ENCODE peak calls at places on chromosomes 12 and 14, in five cellular contexts. L is foreskin fibroblast, V is psoas muscle, A is A549, Y is heart left ventricle. O is an unnamed sample.

GRCh38 chr14:68174446-68174845 is 354.9 kb downstream of the RAD51B start:
- DNase-seq in L (no peak), V (no peak), A (no peak), Y (no peak), O (no peak)

GRCh38 chr14:59342108-59342507 is 123.1 kb downstream of the GPR135 start:
- DNase-seq in L (no peak), V (no peak), A (no peak), Y (no peak), O (no peak)

GRCh38 chr14:85536835-85537195 is 6.9 kb downstream of the FLRT2 start:
- DNase-seq in L (no peak), V (no peak), A (no peak), Y (no peak), O (peak)

GRCh38 chr12:119544780-119545625 is 48.6 kb upstream of the TMEM233 start:
- DNase-seq in L (peak), V (peak), A (peak), Y (peak), O (peak)

GRCh38 chr14:76051717-76052459 is 66.3 kb downstream of the IFT43 start:
- DNase-seq in L (no peak), V (no peak), A (no peak), Y (no peak), O (no peak)

GRCh38 chr12:52203126-52203921 is 11.5 kb upstream of the KRT80 start:
- DNase-seq in L (peak), V (no peak), A (peak), Y (peak), O (no peak)

GRCh38 chr14:91129261-91129660 is 15.4 kb downstream of the DGLUCY start:
- DNase-seq in L (no peak), V (no peak), A (no peak), Y (no peak), O (no peak)

GRCh38 chr12:18160901-18161300 is 70.9 kb upstream of the RERGL start:
- DNase-seq in L (no peak), V (no peak), A (no peak), Y (no peak), O (no peak)

GRCh38 chr14:64628940-64629403 is 75.3 kb upstream of the PLEKHG3 start:
- DNase-seq in L (peak), V (no peak), A (peak), Y (no peak), O (no peak)

GRCh38 chr14:55731881-55732498 is 152.0 kb downstream of the KTN1 start:
- DNase-seq in L (no peak), V (no peak), A (no peak), Y (no peak), O (peak)

GRCh38 chr12:49055978-49056754 is 4.4 kb downstream of the KMT2D start:
- DNase-seq in L (peak), V (no peak), A (peak), Y (peak), O (peak)

GRCh38 chr12:14873440-14874185 is 12.0 kb downstream of the MGP start:
- DNase-seq in L (no peak), V (no peak), A (no peak), Y (no peak), O (no peak)

GRCh38 chr12:57452937-57453509 is 2.1 kb upstream of the INHBE start:
- DNase-seq in L (peak), V (peak), A (peak), Y (peak), O (peak)

GRCh38 chr12:47007048-47007447 is 72.4 kb upstream of the PCED1B start:
- DNase-seq in L (no peak), V (no peak), A (no peak), Y (no peak), O (no peak)

GRCh38 chr12:114656906-114657596 is 26.9 kb downstream of the TBX3 start:
- DNase-seq in L (no peak), V (no peak), A (no peak), Y (no peak), O (no peak)

GRCh38 chr12:111034148-111034910 is 114.0 kb upstream of the MYL2 start:
- DNase-seq in L (no peak), V (no peak), A (no peak), Y (no peak), O (peak)
- H3K4me3 ChIP-seq in L (no peak), V (peak), A (peak), Y (peak), O (peak)

GRCh38 chr12:41213648-41214047 is 25.5 kb downstream of the PDZRN4 start:
- DNase-seq in L (no peak), V (no peak), A (no peak), Y (no peak), O (no peak)

GRCh38 chr12:41211466-41211865 is 23.3 kb downstream of the PDZRN4 start:
- DNase-seq in L (no peak), V (no peak), A (no peak), Y (no peak), O (no peak)

GRCh38 chr12:41217731-41218130 is 29.6 kb downstream of the PDZRN4 start:
- DNase-seq in L (no peak), V (no peak), A (no peak), Y (no peak), O (no peak)

GRCh38 chr12:41212625-41213024 is 24.5 kb downstream of the PDZRN4 start:
- DNase-seq in L (no peak), V (no peak), A (no peak), Y (no peak), O (no peak)

GRCh38 chr12:41213107-41213506 is 25.0 kb downstream of the PDZRN4 start:
- DNase-seq in L (no peak), V (no peak), A (no peak), Y (no peak), O (no peak)
- H3K4me3 ChIP-seq in L (no peak), V (no peak), A (no peak), Y (no peak), O (no peak)

GRCh38 chr12:92612611-92613010 is 90.2 kb upstream of the PLEKHG7 start:
- DNase-seq in L (no peak), V (no peak), A (no peak), Y (no peak), O (no peak)

GRCh38 chr12:92619026-92619425 is 83.8 kb upstream of the PLEKHG7 start:
- DNase-seq in L (no peak), V (no peak), A (no peak), Y (no peak), O (no peak)

GRCh38 chr12:92614041-92614440 is 88.7 kb upstream of the PLEKHG7 start:
- DNase-seq in L (no peak), V (no peak), A (no peak), Y (no peak), O (no peak)

GRCh38 chr12:92615703-92616102 is 87.1 kb upstream of the PLEKHG7 start:
- DNase-seq in L (no peak), V (no peak), A (no peak), Y (no peak), O (no peak)

GRCh38 chr12:92614502-92614901 is 88.3 kb upstream of the PLEKHG7 start:
- DNase-seq in L (no peak), V (no peak), A (no peak), Y (no peak), O (no peak)
- H3K4me3 ChIP-seq in L (no peak), V (no peak), A (no peak), Y (no peak), O (no peak)

DNA sequence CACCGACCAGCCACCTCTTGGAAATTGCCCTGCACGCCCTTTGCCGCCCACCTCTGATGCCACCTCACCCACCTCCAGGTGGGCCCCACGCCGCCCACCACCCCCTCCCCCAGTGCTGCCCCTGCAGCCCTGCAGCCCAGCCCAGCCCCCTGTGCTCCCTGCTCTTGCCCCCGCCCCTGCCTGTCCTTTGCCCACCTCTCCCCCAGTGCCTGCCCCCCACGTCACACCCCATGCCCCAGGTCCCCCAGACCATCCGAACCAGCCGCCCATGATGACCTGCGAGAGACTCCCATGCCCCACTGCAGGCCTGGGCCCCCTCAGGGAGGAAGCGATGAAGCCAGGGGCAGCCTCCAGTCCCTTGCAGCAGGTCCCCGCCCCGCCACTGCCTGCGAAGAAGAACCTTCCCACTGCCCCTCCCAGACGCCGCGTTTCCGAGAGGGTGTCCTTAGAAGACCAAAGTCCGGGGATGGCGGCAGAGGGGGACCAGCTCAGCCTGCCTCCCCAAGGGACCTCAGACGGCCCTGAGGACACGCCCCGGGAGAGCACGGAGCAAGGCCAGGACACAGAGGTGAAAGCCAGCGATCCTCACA is 96.5 kb downstream of the LGMN start:
- DNase-seq in L (no peak), V (peak), A (no peak), Y (peak), O (no peak)
- H3K4me3 ChIP-seq in L (no peak), V (no peak), A (no peak), Y (peak), O (no peak)

GRCh38 chr12:65152586-65152985 is 16.8 kb upstream of the LEMD3 start:
- DNase-seq in L (no peak), V (no peak), A (no peak), Y (no peak), O (no peak)

GRCh38 chr12:65152012-65152411 is 17.4 kb upstream of the LEMD3 start:
- DNase-seq in L (no peak), V (no peak), A (no peak), Y (no peak), O (no peak)

GRCh38 chr12:65155784-65156183 is 13.6 kb upstream of the LEMD3 start:
- DNase-seq in L (no peak), V (no peak), A (no peak), Y (no peak), O (no peak)

GRCh38 chr12:65157091-65157490 is 12.3 kb upstream of the LEMD3 start:
- DNase-seq in L (no peak), V (no peak), A (no peak), Y (no peak), O (no peak)

DNA sequence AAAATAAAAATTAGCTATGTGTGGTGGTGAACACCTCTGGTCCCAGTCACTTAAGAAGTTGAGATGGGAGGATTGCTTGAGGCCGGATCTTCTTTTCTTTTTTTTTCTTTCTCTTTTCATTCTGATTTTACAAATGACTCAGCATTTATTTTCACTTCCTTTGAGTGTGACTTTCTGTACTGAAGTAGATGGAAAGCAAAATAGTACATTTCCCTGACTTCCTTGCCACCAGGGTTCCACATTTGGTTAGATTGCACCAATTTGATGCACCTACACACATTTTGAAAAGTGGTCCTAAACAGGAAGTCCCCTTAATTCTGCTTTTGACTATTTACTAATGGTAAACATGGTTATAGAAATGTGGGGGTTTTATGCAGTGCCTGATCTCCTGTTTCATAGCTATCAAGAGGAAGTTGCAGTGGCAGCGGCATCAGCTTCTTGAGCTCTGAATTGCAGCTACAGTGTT is 13.0 kb upstream of the LEMD3 start:
- DNase-seq in L (no peak), V (no peak), A (no peak), Y (no peak), O (no peak)
- H3K4me3 ChIP-seq in L (no peak), V (no peak), A (no peak), Y (no peak), O (no peak)

DNA sequence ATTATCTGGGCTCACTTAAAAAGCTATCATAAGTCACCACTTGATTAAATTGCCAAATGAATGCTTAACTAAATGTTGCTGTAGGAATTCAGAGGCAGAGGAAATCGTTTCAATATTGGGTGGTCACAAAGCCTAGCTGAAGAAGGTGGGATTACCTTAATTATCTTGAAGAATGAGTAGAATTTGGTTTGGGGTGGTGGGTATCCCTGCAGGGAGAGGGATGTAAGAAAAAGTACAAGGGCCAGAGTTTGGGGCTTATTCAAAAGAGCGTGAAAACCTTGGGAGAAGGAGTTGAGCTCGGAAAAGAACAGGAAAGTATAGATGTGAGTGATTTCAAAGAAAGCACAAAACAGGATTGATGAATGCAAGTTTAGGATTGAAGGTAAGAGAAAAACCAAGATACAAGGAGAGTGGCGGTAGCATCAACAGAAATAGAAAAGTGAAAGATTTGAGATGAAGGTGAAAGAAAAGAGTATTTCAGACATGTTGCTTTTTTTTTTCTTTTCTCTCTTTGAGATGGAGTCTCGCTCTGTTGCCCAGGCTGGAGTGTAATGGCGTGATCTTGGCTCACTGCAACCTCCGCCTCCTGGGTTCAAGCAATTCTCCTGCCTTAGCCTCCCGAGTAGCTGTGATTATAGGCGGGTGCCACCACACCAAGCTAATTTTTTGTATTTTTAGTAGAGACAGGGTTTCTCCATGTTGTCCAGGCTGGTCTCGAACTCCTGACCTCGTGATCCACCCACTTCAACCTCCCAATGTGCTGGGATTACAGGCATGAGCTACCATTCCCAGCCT is 1.7 kb downstream of the BRMS1L start:
- DNase-seq in L (no peak), V (no peak), A (no peak), Y (no peak), O (no peak)
- H3K4me3 ChIP-seq in L (peak), V (peak), A (no peak), Y (peak), O (peak)

DNA sequence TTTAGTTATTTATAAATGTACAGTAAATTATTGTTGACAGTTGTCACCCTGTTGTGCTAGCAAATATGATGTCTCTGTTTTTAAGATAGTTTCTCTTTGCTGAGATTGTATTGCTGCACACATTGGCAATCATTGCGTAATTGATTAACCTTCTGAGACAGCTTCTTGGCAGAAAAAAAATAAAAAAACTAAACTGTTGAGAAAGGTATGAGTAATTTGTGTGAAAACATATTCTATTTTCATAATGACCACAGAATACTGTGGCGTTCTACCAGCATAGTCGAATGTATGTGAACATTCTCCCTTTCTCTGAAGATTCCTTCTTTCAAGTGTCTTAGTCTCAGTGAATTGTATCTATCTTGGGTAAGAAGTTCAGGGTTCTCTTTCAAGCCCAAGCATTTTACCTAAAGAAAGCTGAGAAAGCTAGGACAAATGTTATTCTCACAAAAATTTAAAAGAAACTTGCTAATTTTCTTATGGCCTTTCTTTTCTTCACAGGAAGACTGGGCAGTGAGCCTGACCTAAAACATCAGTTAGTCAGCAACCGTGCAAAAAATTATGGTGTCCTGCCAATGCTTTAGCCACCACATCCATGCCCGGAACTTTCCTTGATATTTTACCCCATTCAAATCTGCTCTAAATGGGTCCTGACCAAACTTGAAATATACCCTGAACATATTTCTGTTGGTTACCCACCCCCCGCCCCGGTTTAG is 69.0 kb upstream of the REP15 start:
- DNase-seq in L (peak), V (no peak), A (no peak), Y (no peak), O (no peak)
- H3K4me3 ChIP-seq in L (no peak), V (no peak), A (no peak), Y (no peak), O (no peak)

DNA sequence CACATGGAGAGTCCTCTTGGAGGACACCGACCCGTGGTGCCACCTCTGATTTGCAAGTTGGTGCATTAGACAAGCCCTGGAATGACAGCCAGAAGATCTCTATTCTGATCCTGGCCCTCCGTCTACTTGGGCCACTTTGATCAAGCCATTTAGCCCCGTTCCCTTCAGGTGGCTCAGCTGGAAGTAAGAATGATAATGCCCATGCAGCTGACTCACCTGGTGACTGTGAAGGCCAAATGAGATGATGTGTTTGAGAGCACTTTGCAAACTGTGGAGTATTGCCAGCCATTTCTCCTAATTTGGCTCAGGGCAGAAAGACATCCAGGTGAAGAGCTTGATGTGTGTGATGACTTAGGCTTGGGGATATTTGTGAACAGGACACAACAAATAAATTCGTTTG is 165.9 kb downstream of the ETV6 start:
- DNase-seq in L (no peak), V (no peak), A (no peak), Y (no peak), O (no peak)
- H3K4me3 ChIP-seq in L (no peak), V (no peak), A (no peak), Y (no peak), O (no peak)

O was measured in HAP-1.